ENCODE peak calls at places on chromosomes 11 and 22, in six cellular contexts. T is lower lobe of right lung, K is hepatocyte, B is AG09309, L is fibroblast of villous mesenchyme, C is PC-9. H is an unnamed sample.

GRCh38 chr11:65625628-65626342 is 10.2 kb downstream of the PCNX3 start:
- DNase-seq in T (peak; percentile 81), K (peak; percentile 47), B (no peak), L (peak; percentile 22), C (peak; percentile 26), H (peak; percentile 50)

GRCh38 chr11:45901646-45902045 is 5.4 kb downstream of the FREY1 start:
- DNase-seq in T (no peak), K (no peak), B (no peak), L (no peak), C (no peak), H (no peak)

GRCh38 chr22:36781656-36782627 is 6.0 kb upstream of the IFT27 start:
- DNase-seq in T (peak; percentile 85), K (peak; percentile 86), B (peak; percentile 48), L (peak; percentile 77), C (peak; percentile 93), H (peak; percentile 86)

GRCh38 chr22:30210235-30210831 is 36.2 kb downstream of the LIF start:
- DNase-seq in T (no peak), K (peak; percentile 74), B (no peak), L (peak; percentile 55), C (peak; percentile 94), H (peak; percentile 66)

GRCh38 chr11:63887600-63887999 is 29.4 kb downstream of the RCOR2 start:
- DNase-seq in T (no peak), K (no peak), B (no peak), L (no peak), C (no peak), H (no peak)

GRCh38 chr11:2699531-2700414 is at the start of gene KCNQ1OT1:
- DNase-seq in T (peak; percentile 91), K (peak; percentile 93), B (peak; percentile 76), L (peak; percentile 94), C (peak; percentile 94), H (peak; percentile 93)

GRCh38 chr22:38257650-38258246 is 15.1 kb downstream of the TMEM184B start:
- DNase-seq in T (no peak), K (peak; percentile 77), B (no peak), L (no peak), C (no peak), H (no peak)

GRCh38 chr11:3224730-3225098 is 6.1 kb upstream of the MRGPRG start:
- DNase-seq in T (no peak), K (no peak), B (no peak), L (no peak), C (no peak), H (no peak)

GRCh38 chr11:61746654-61747388 is 5.6 kb upstream of the MYRF start:
- DNase-seq in T (no peak), K (no peak), B (no peak), L (no peak), C (no peak), H (no peak)

GRCh38 chr11:79253280-79253679 is 187.6 kb downstream of the TENM4 start:
- DNase-seq in T (no peak), K (no peak), B (no peak), L (no peak), C (no peak), H (no peak)

GRCh38 chr11:128745296-128746183 is 51.7 kb downstream of the FLI1 start:
- DNase-seq in T (no peak), K (peak; percentile 22), B (no peak), L (peak; percentile 34), C (no peak), H (no peak)

GRCh38 chr11:416757-417621 is 2.2 kb upstream of the SIGIRR start:
- DNase-seq in T (peak; percentile 85), K (peak; percentile 87), B (no peak), L (peak; percentile 36), C (peak; percentile 79), H (no peak)

GRCh38 chr11:83566948-83567347 is 280.8 kb upstream of the CCDC90B start:
- DNase-seq in T (no peak), K (peak; percentile 37), B (peak; percentile 49), L (peak; percentile 56), C (no peak), H (peak; percentile 43)

GRCh38 chr11:79403839-79404238 is 37.0 kb downstream of the TENM4 start:
- DNase-seq in T (no peak), K (no peak), B (no peak), L (no peak), C (no peak), H (no peak)

GRCh38 chr11:130300567-130300966 is 14.2 kb downstream of the ZBTB44 start:
- DNase-seq in T (no peak), K (no peak), B (no peak), L (no peak), C (no peak), H (no peak)

GRCh38 chr11:133134561-133135173 is 397.6 kb downstream of the OPCML start:
- DNase-seq in T (peak; percentile 67), K (peak; percentile 79), B (no peak), L (no peak), C (peak; percentile 24), H (peak; percentile 37)

GRCh38 chr22:32781695-32782094 is 19.8 kb upstream of the TIMP3 start:
- DNase-seq in T (no peak), K (no peak), B (no peak), L (peak; percentile 83), C (no peak), H (peak; percentile 63)

GRCh38 chr22:16695261-16695660 is 102.7 kb upstream of the CCT8L2 start:
- DNase-seq in T (no peak), K (no peak), B (no peak), L (no peak), C (no peak), H (no peak)

GRCh38 chr11:120310875-120311274 is 14.2 kb upstream of the TLCD5 start:
- DNase-seq in T (no peak), K (peak; percentile 46), B (no peak), L (no peak), C (no peak), H (no peak)

GRCh38 chr11:32331792-32332191 is 103.5 kb downstream of the WT1 start:
- DNase-seq in T (no peak), K (no peak), B (no peak), L (no peak), C (no peak), H (no peak)

GRCh38 chr11:2578934-2579280 is 120.9 kb downstream of the KCNQ1OT1 start:
- DNase-seq in T (no peak), K (no peak), B (no peak), L (no peak), C (no peak), H (no peak)

GRCh38 chr11:46285594-46286033 is 8.2 kb downstream of the CREB3L1 start:
- DNase-seq in T (no peak), K (no peak), B (no peak), L (peak; percentile 80), C (no peak), H (peak; percentile 71)

GRCh38 chr11:131242616-131243015 is 127.8 kb upstream of the NTM start:
- DNase-seq in T (no peak), K (no peak), B (no peak), L (no peak), C (no peak), H (no peak)

GRCh38 chr22:45227645-45228400 is 12.9 kb downstream of the KIAA0930 start:
- DNase-seq in T (peak; percentile 71), K (no peak), B (no peak), L (no peak), C (no peak), H (no peak)
- H3K4me3 ChIP-seq in T (no peak overlapping the region), K (no peak overlapping the region), B (no peak overlapping the region), L (no peak overlapping the region), C (no peak overlapping the region), H (no peak overlapping the region)

GRCh38 chr11:122120096-122120495 is 4.1 kb upstream of the BLID start:
- DNase-seq in T (no peak), K (no peak), B (no peak), L (no peak), C (no peak), H (no peak)

GRCh38 chr11:122113836-122114235 is 2.2 kb downstream of the BLID start:
- DNase-seq in T (no peak), K (no peak), B (no peak), L (peak; percentile 64), C (no peak), H (peak; percentile 80)

GRCh38 chr11:122116591-122116990 is 576 bp upstream of the BLID start:
- DNase-seq in T (no peak), K (no peak), B (no peak), L (no peak), C (no peak), H (no peak)

GRCh38 chr11:122114976-122115375 is 1.0 kb downstream of the BLID start:
- DNase-seq in T (no peak), K (no peak), B (no peak), L (no peak), C (no peak), H (no peak)

DNA sequence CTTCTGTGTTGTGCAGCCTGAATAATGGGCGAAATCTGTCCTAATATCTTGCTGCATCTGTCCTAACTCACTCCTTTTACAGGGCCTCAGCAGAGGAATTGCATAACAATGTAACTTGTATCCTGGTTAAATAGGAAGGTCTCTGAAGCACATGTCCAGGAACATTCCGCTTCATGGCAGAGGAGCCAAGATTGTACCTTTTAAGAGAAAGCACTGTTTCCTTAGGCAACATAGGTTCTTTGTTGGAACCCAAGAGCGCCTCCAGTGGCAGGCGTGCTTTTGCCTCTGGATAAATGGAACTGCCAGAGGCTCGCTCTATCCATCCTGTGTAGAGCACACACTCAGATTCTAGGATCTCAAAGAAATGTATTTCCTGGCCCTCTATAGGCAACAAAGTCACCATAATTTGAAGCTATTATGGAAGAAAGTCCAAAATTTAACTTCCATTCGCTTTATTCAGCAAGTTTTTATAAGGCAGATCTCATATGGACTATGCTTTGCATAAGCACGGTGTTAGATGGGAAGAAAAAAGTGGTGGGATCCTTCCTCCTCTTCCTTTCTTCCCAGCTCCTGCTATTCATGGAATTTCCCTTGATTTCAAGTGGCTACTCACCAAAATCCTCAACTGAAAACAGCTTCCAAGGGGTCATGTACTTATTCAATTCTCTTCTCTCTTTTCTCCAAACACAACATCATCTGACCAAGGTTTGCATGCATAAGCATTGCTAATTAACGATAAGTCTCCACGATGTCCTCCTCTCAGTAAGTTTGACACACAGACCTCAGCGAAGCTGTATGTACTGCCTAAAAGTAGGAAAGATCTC is at the start of gene BLID:
- DNase-seq in T (peak; percentile 75), K (peak; percentile 57), B (no peak), L (peak; percentile 42), C (no peak), H (peak; percentile 77)
- TF ChIP-seq CTCF in T (peak; percentile 55), K (peak; percentile 54), B (peak; percentile 65), L (peak; percentile 56), C (peak; percentile 39), H (peak; percentile 81)

GRCh38 chr11:100618914-100619313 is 68.2 kb upstream of the ARHGAP42 start:
- DNase-seq in T (no peak), K (no peak), B (no peak), L (no peak), C (no peak), H (peak; percentile 28)

GRCh38 chr11:100625041-100625440 is 62.0 kb upstream of the ARHGAP42 start:
- DNase-seq in T (no peak), K (no peak), B (no peak), L (no peak), C (no peak), H (peak; percentile 77)

GRCh38 chr11:100622404-100622803 is 64.7 kb upstream of the ARHGAP42 start:
- DNase-seq in T (no peak), K (no peak), B (no peak), L (no peak), C (no peak), H (no peak)

GRCh38 chr11:100624346-100624745 is 62.7 kb upstream of the ARHGAP42 start:
- DNase-seq in T (no peak), K (no peak), B (no peak), L (no peak), C (no peak), H (peak; percentile 47)

GRCh38 chr11:100619484-100619883 is 67.6 kb upstream of the ARHGAP42 start:
- DNase-seq in T (no peak), K (no peak), B (no peak), L (no peak), C (no peak), H (peak; percentile 63)
- H3K4me3 ChIP-seq in T (no peak overlapping the region), K (no peak overlapping the region), B (no peak overlapping the region), L (no peak overlapping the region), C (no peak overlapping the region), H (no peak overlapping the region)

GRCh38 chr11:105579111-105579510 is 30.8 kb upstream of the GRIA4 start:
- DNase-seq in T (no peak), K (no peak), B (no peak), L (no peak), C (no peak), H (no peak)
- TF ChIP-seq CTCF in T (no peak), K (no peak), B (no peak), L (no peak), C (no peak), H (no peak)